ENCODE peak calls at places on chromosomes 12 and 14, in five cellular contexts. D, F, I, T and E are unnamed samples.
A peak's percentile ranks its signal among the peaks of the same experiment; 100 is the strongest.

GRCh38 chr12:12839886-12840285 is 26.7 kb downstream of the DDX47 start:
- DNase-seq in F (no peak), T (no peak), I (no peak), D (peak; percentile 83), E (no peak)

GRCh38 chr14:30287579-30288445 is 271.1 kb upstream of the G2E3 start:
- DNase-seq in F (no peak), T (no peak), D (no peak), I (no peak), E (no peak)

GRCh38 chr14:23646648-23647549 is 10.7 kb downstream of the DHRS2 start:
- DNase-seq in I (no peak), F (no peak), D (peak; percentile 33), T (no peak), E (no peak)

GRCh38 chr14:59131926-59132763 is 56.3 kb upstream of the DAAM1 start:
- DNase-seq in F (no peak), T (no peak), D (no peak), I (no peak), E (no peak)

GRCh38 chr14:26194816-26195215 is 403.0 kb downstream of the NOVA1 start:
- DNase-seq in T (no peak), I (no peak), F (no peak), D (no peak), E (no peak)

GRCh38 chr12:53299101-53299453 is 418 bp upstream of the MYG1 start:
- DNase-seq in F (no peak), T (no peak), D (peak; percentile 73), I (no peak), E (no peak)

GRCh38 chr14:95614335-95614734 is 71.9 kb upstream of the TCL1B start:
- DNase-seq in F (no peak), T (no peak), I (no peak), D (no peak), E (no peak)

GRCh38 chr12:2633176-2633824 is 161.5 kb upstream of the FKBP4 start:
- DNase-seq in T (no peak), I (no peak), D (no peak), F (no peak), E (peak; percentile 14)

GRCh38 chr12:15662303-15662980 is 126.7 kb downstream of the EPS8 start:
- DNase-seq in T (no peak), D (no peak), F (no peak), I (no peak), E (no peak)

GRCh38 chr12:66931091-66931490 is 252.2 kb upstream of the GRIP1 start:
- DNase-seq in T (no peak), D (no peak), I (no peak), F (no peak), E (no peak)

GRCh38 chr14:100907240-100907639 is 3.7 kb upstream of the RTL1 start:
- DNase-seq in F (no peak), D (no peak), T (no peak), I (no peak), E (no peak)

GRCh38 chr12:12439636-12440035 is 82.8 kb downstream of the BORCS5 start:
- DNase-seq in F (no peak), T (no peak), D (no peak), I (no peak), E (no peak)

GRCh38 chr12:131825146-131825892 is 2.9 kb upstream of the MMP17 start:
- DNase-seq in T (no peak), D (no peak), F (peak; percentile 30), I (no peak), E (no peak)

GRCh38 chr12:19712041-19712440 is 272.7 kb downstream of the AEBP2 start:
- DNase-seq in F (no peak), T (no peak), I (no peak), D (peak; percentile 76), E (no peak)

GRCh38 chr14:103847954-103848719 is 762 bp upstream of the PPP1R13B start:
- DNase-seq in I (peak; percentile 44), T (no peak), F (peak; percentile 68), D (peak; percentile 73), E (no peak)

GRCh38 chr14:54839681-54840080 is 62.9 kb downstream of the GCH1 start:
- DNase-seq in F (no peak), I (peak; percentile 53), D (peak; percentile 66), T (no peak), E (no peak)

GRCh38 chr12:21940972-21941521 is at the start of gene ABCC9:
- DNase-seq in D (peak; percentile 69), I (peak; percentile 71), T (no peak), F (peak; percentile 69), E (peak; percentile 76)

GRCh38 chr12:6376965-6377666 is 1.8 kb upstream of the SCNN1A start:
- DNase-seq in F (no peak), I (no peak), D (no peak), T (no peak), E (no peak)

GRCh38 chr12:6377667-6377994 is 2.3 kb upstream of the SCNN1A start:
- DNase-seq in D (no peak), T (no peak), F (peak; percentile 32), I (no peak), E (peak; percentile 83)

GRCh38 chr12:6375269-6376078 is at the start of gene SCNN1A:
- DNase-seq in T (no peak), F (peak; percentile 98), D (peak; percentile 60), I (peak; percentile 30), E (peak; percentile 87)

GRCh38 chr12:6374781-6375150 is 597 bp downstream of the SCNN1A start:
- DNase-seq in I (no peak), T (no peak), D (no peak), F (no peak), E (peak; percentile 26)

GRCh38 chr12:6376079-6376941 is 947 bp upstream of the SCNN1A start:
- DNase-seq in I (peak; percentile 83), T (no peak), F (peak; percentile 83), D (no peak), E (peak; percentile 78)
- TF ChIP-seq CTCF in I (no peak), T (no peak), F (peak; percentile 58), D (peak; percentile 36), E (peak; percentile 36)

GRCh38 chr14:72610096-72610830 is 283.6 kb downstream of the DPF3 start:
- DNase-seq in F (peak; percentile 8), D (peak; percentile 44), T (no peak), I (no peak), E (no peak)

GRCh38 chr14:72606879-72607278 is 287.0 kb downstream of the DPF3 start:
- DNase-seq in T (no peak), F (no peak), I (no peak), D (no peak), E (no peak)

GRCh38 chr14:72607386-72608125 is 286.3 kb downstream of the DPF3 start:
- DNase-seq in F (no peak), D (peak; percentile 43), I (no peak), T (no peak), E (no peak)

GRCh38 chr14:72609205-72609916 is 284.5 kb downstream of the DPF3 start:
- DNase-seq in I (no peak), T (no peak), D (peak; percentile 28), F (peak; percentile 12), E (no peak)

GRCh38 chr14:72608391-72609204 is 285.3 kb downstream of the DPF3 start:
- DNase-seq in F (no peak), I (no peak), D (peak; percentile 42), T (no peak), E (no peak)
- H3K27ac ChIP-seq in F (no peak overlapping the region), I (no peak overlapping the region), D (no peak overlapping the region), T (no peak overlapping the region), E (no peak overlapping the region)

GRCh38 chr14:77026166-77026929 is 2.2 kb downstream of the IRF2BPL start:
- DNase-seq in F (no peak), T (no peak), D (no peak), I (peak; percentile 39), E (peak; percentile 84)

GRCh38 chr14:77024171-77024627 is 4.3 kb downstream of the IRF2BPL start:
- DNase-seq in I (peak; percentile 35), T (peak; percentile 70), D (no peak), F (peak; percentile 93), E (no peak)

GRCh38 chr14:77025744-77026165 is 2.8 kb downstream of the IRF2BPL start:
- DNase-seq in I (no peak), T (no peak), D (no peak), F (no peak), E (peak; percentile 79)

GRCh38 chr14:77022219-77022852 is 6.2 kb downstream of the IRF2BPL start:
- DNase-seq in D (no peak), T (no peak), F (no peak), I (no peak), E (no peak)

GRCh38 chr14:77023001-77023996 is 5.2 kb downstream of the IRF2BPL start:
- DNase-seq in I (peak; percentile 76), D (no peak), F (peak; percentile 65), T (no peak), E (no peak)
- TF ChIP-seq CTCF in I (no peak), D (peak; percentile 20), F (peak; percentile 50), T (no peak), E (no peak)

GRCh38 chr12:112979281-112979680 is 962 bp downstream of the OAS2 start:
- DNase-seq in I (no peak), T (peak; percentile 66), D (no peak), F (no peak), E (no peak)
- H3K27ac ChIP-seq in I (peak overlapping the region; percentile 53), T (peak overlapping the region; percentile 90), D (peak overlapping the region; percentile 75), F (no peak overlapping the region), E (peak overlapping the region; percentile 90)

DNA sequence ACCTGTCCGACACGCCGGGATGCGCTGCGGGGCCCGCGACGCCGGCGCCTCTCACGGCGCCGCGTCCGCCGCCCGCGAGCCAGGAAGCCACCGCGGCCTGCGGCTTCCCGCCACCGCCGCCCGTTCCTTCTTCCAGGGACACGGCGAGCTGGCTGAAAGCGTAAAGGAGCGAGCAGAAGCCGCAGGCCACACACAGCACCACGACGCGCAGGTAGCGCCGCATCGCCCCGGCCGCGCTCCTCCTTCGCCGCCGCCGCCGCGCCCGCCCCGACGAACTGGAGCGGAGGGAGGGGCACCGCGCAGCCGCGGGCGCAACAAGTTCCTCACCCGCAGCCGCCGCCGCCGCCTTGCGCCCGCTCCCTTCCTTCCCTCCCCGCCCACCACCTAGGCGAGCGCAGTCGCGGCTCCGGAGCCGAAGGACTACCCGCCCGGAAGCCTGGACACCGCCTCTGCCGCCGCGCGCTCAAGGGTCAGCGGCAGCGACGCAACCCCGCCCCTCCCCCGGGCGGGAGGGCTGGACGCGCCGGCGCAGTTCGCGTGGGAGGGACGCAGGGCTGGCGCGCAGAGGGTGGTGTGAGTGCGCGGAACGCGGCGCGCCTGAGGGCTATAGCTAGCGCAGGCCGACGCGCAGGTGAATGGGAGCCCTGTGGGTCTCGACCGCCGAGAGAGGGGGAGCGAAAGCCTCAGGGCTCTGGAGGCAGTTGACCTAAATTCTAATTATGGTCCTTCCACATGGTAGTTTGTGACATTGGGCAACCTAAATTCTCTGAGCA is at the start of gene GXYLT1:
- DNase-seq in I (peak; percentile 89), T (peak; percentile 80), F (peak; percentile 92), D (peak; percentile 94), E (peak; percentile 99)
- TF ChIP-seq CTCF in I (no peak), T (no peak), F (no peak), D (no peak), E (no peak)